ENCODE peak calls at places on chromosome 7, in four cellular contexts. B is HepG2, L is HCT116, T is K562. W is an unnamed sample.

GRCh38 chr7:30348083-30348560 is 63.7 kb downstream of the ZNRF2 start:
- DNase-seq in L (peak; percentile 75), T (peak; percentile 10), B (peak; percentile 30), W (peak; percentile 64)

GRCh38 chr7:157605638-157606037 is 268.8 kb downstream of the DNAJB6 start:
- DNase-seq in T (no peak), L (no peak), B (no peak), W (no peak)

GRCh38 chr7:43328785-43329380 is 216.4 kb downstream of the HECW1 start:
- DNase-seq in T (no peak), B (no peak), L (no peak), W (no peak)

GRCh38 chr7:101553018-101553770 is 75.9 kb downstream of the MYL10 start:
- DNase-seq in L (no peak), B (no peak), T (no peak), W (no peak)

GRCh38 chr7:104275900-104276299 is 52.5 kb upstream of the LHFPL3 start:
- DNase-seq in L (no peak), B (peak; percentile 4), T (no peak), W (no peak)

GRCh38 chr7:156050636-156051569 is 238.6 kb upstream of the SHH start:
- DNase-seq in L (no peak), T (no peak), B (no peak), W (no peak)

GRCh38 chr7:67489881-67490280 is 493.2 kb downstream of the TYW1 start:
- DNase-seq in L (no peak), B (no peak), T (no peak), W (no peak)

GRCh38 chr7:70588610-70589009 is 543.3 kb upstream of the GALNT17 start:
- DNase-seq in T (no peak), B (no peak), L (no peak), W (no peak)

DNA sequence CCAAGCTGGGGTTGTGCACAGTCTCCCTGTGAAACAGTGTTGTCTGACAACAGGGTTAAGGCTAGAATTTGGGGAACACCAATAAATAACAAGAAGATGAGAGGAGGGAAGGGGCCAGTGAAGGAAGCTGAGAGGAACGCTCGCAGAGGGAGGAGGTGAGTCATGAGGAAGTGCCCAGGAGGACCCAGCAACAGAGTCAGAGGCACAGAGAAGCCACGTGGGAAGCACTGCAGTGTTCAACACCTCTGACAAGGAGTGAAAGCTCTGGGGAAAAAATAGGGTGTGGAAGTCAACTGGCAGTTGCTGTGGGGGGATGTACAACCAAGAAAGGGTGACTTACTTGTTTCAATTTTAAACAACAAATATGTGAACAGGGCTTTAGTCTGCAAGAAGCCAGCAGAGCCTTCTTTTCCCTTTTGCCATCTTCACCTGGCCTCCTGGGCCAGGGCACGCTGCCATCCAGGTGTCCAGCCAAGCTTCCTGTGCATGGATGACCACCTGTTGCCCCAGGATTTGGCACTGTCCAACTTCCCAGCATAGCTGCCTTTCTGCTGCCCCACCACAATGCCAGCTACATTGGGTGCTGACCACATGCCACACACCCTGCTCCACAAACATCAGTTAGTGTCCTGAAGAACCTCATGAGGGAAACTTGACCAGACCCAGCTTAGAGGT is 69.7 kb downstream of the ATXN7L1 start:
- DNase-seq in L (no peak), B (no peak), T (no peak), W (no peak)
- TF ChIP-seq TCF7L2 in L (no peak), B (no peak), T (no peak), W (no peak)

DNA sequence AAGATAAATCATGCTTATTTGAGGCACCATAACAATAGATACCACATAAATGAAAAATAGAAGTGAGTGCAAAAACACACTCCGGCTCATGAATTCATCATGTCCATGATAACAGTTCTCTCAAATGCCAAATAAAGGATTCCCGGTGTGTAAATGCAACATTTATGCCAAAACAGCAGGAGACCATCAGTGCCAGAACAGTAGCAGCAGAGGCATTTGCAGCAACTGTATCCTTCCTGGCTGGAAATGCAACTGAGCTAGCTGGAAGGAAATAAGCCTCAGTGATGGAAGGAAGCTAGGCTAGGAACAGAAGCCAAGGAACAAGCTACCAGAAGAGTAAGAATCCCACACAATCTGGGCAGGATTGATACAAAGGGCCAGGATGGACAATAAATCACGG is 79.9 kb upstream of the THSD7A start:
- DNase-seq in L (no peak), T (no peak), B (no peak), W (no peak)
- TF ChIP-seq REST in L (no peak), T (no peak), B (no peak), W (no peak)

GRCh38 chr7:47256016-47256415 is 325.9 kb downstream of the TNS3 start:
- DNase-seq in T (no peak), B (no peak), L (no peak), W (no peak)
- TF ChIP-seq TCF7L2 in T (no peak), B (no peak), L (no peak), W (no peak)

GRCh38 chr7:138828302-138828701 is 30.3 kb upstream of the ATP6V0A4 start:
- DNase-seq in T (no peak), L (no peak), B (no peak), W (no peak)

GRCh38 chr7:138821912-138822311 is 23.9 kb upstream of the ATP6V0A4 start:
- DNase-seq in L (no peak), T (no peak), B (no peak), W (no peak)

GRCh38 chr7:138825049-138825721 is 27.2 kb upstream of the ATP6V0A4 start:
- DNase-seq in B (no peak), L (no peak), T (no peak), W (no peak)

DNA sequence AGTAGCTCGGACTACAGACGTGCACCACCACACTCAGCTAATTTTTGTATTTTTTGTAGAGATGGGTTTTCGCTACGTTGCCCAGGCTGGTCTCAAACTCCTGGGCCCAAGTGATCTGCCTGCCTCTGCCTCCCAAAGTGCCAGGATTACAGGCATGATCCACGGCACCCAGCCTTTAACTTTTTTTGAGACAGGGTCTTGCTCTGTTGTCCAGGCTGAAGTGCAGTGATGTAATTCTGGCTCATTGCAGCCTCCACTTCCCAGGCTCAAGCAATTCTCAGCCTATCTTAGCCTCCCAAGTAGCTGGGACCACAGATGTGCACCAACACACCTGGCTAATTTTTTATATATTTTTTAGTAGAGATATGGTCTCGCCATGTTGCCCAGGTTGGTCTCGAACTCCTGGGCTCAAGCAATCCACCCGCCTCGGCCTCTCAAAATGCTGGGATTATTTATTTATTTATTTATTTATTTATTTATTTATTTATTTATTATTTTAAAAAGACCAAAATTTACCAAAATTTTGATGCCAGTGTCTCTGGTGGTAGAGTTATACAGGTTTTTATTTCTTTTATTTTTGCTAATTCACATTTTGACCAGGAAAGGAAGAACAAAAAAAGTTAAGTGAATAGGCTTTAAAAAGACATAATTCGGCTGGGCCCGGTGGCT is 25.0 kb upstream of the ATP6V0A4 start:
- DNase-seq in T (no peak), B (no peak), L (no peak), W (no peak)
- TF ChIP-seq REST in T (no peak), B (no peak), L (no peak), W (no peak)

DNA sequence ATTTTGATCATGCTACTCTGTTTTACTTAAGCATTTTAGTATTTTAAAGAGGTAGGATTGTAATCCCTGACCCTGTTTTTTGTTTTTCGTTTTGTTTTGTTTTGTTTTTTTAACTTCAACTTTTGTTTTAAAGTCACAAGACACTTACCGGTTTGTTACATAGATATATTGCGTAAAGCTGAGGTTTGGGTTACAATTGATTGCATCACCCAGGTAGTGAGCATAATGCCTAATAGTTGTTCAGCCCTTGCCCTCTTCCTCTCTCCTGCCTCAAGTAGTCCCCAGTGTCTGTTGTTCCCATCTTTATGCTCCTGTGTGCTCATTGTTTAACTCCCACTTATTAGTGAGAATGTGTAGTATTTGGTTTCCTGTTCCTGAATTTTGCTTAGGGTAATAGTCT is 93.1 kb upstream of the TEX47 start:
- DNase-seq in L (peak; percentile 3), T (no peak), B (no peak), W (no peak)
- TF ChIP-seq TCF7L2 in L (no peak), T (no peak), B (no peak), W (no peak)

GRCh38 chr7:25358831-25359350 is 130.6 kb upstream of the NPVF start:
- DNase-seq in L (no peak), B (no peak), T (no peak), W (no peak)
- TF ChIP-seq REST in L (no peak), B (no peak), T (no peak), W (no peak)

GRCh38 chr7:114273218-114273617 is 141.4 kb upstream of the FOXP2 start:
- DNase-seq in T (no peak), L (no peak), B (no peak), W (no peak)
- TF ChIP-seq TCF7L2 in T (no peak), L (no peak), B (no peak), W (no peak)

GRCh38 chr7:45578467-45578866 is 4.3 kb downstream of the ADCY1 start:
- DNase-seq in B (no peak), T (no peak), L (no peak), W (no peak)

GRCh38 chr7:45580053-45580872 is 6.1 kb downstream of the ADCY1 start:
- DNase-seq in B (no peak), L (no peak), T (peak; percentile 51), W (no peak)

GRCh38 chr7:45578022-45578421 is 3.9 kb downstream of the ADCY1 start:
- DNase-seq in L (no peak), T (no peak), B (no peak), W (no peak)

GRCh38 chr7:45581271-45581780 is 7.2 kb downstream of the ADCY1 start:
- DNase-seq in B (no peak), L (no peak), T (no peak), W (no peak)

GRCh38 chr7:45579386-45579785 is 5.2 kb downstream of the ADCY1 start:
- DNase-seq in T (peak; percentile 42), L (no peak), B (no peak), W (no peak)
- TF ChIP-seq REST in T (no peak), L (no peak), B (no peak), W (no peak)

GRCh38 chr7:134153493-134154093 is 26.5 kb downstream of the LRGUK start:
- DNase-seq in B (no peak), T (no peak), L (no peak), W (no peak)
- TF ChIP-seq TCF7L2 in B (no peak), T (no peak), L (no peak), W (no peak)

GRCh38 chr7:7612519-7612918 is 28.0 kb upstream of the UMAD1 start:
- DNase-seq in L (no peak), T (no peak), B (no peak), W (no peak)
- TF ChIP-seq REST in L (no peak), T (no peak), B (no peak), W (no peak)

W was measured in Panc1.